ENCODE peak calls at places on chromosomes 12 and 14, in five cellular contexts. E is T-helper 2 cell, X is heart left ventricle, Q is foreskin melanocyte, H is mesendoderm. L is an unnamed sample.
A peak's percentile ranks its signal among the peaks of the same experiment; 100 is the strongest.

GRCh38 chr14:74324945-74325361 is 22.2 kb upstream of the ABCD4 start:
- DNase-seq in H (peak; percentile 82), Q (peak; percentile 11), E (no peak), X (no peak), L (peak; percentile 80)

GRCh38 chr12:131589966-131590365 is 120.9 kb upstream of the SFSWAP start:
- DNase-seq in X (no peak), E (no peak), Q (no peak), H (no peak), L (no peak)

GRCh38 chr14:102586420-102587119 is 5.9 kb upstream of the RCOR1 start:
- DNase-seq in E (no peak), X (no peak), Q (no peak), H (no peak), L (no peak)

GRCh38 chr14:63155511-63156189 is 48.6 kb upstream of the RHOJ start:
- DNase-seq in X (no peak), Q (no peak), H (no peak), E (no peak), L (peak; percentile 32)

GRCh38 chr12:31531908-31532307 is 59.0 kb downstream of the DENND5B start:
- DNase-seq in H (no peak), Q (no peak), X (no peak), E (no peak), L (no peak)

GRCh38 chr14:64508215-64508776 is 3.7 kb downstream of the ZBTB1 start:
- DNase-seq in E (no peak), Q (no peak), X (no peak), H (no peak), L (peak; percentile 70)

GRCh38 chr12:32789446-32789845 is 33.7 kb upstream of the YARS2 start:
- DNase-seq in H (no peak), Q (no peak), X (no peak), E (no peak), L (no peak)

GRCh38 chr12:96193725-96194571 is at the start of gene ELK3:
- DNase-seq in X (peak; percentile 81), H (peak; percentile 72), Q (peak; percentile 67), E (peak; percentile 30), L (peak; percentile 81)

GRCh38 chr12:46487567-46488131 is 115.1 kb upstream of the SLC38A2 start:
- DNase-seq in Q (no peak), H (no peak), E (no peak), X (no peak), L (peak; percentile 49)

GRCh38 chr12:117101953-117102833 is 3.0 kb upstream of the TESC start:
- DNase-seq in H (no peak), X (no peak), E (no peak), Q (no peak), L (no peak)

GRCh38 chr12:128079476-128079875 is 187.5 kb upstream of the TMEM132C start:
- DNase-seq in X (no peak), Q (no peak), H (no peak), E (no peak), L (no peak)

GRCh38 chr12:62436164-62436503 is 30.5 kb upstream of the MON2 start:
- DNase-seq in H (no peak), E (no peak), X (peak; percentile 5), Q (no peak), L (no peak)

GRCh38 chr12:509494-509893 is 49.8 kb downstream of the B4GALNT3 start:
- DNase-seq in H (peak; percentile 79), X (no peak), Q (no peak), E (no peak), L (no peak)

GRCh38 chr12:47302111-47302597 is 222.4 kb upstream of the AMIGO2 start:
- DNase-seq in Q (no peak), X (no peak), E (no peak), H (peak; percentile 76), L (peak; percentile 73)

GRCh38 chr12:12779529-12779928 is 5.9 kb upstream of the APOLD1 start:
- DNase-seq in X (no peak), E (no peak), H (no peak), Q (no peak), L (no peak)

GRCh38 chr12:49868952-49869815 is 26.3 kb upstream of the BCDIN3D start:
- DNase-seq in E (no peak), X (peak; percentile 93), H (peak; percentile 64), Q (no peak), L (peak; percentile 86)

GRCh38 chr14:67928375-67928774 is 108.8 kb downstream of the RAD51B start:
- DNase-seq in E (no peak), Q (no peak), X (no peak), H (no peak), L (no peak)

GRCh38 chr12:132330549-132330881 is 1.1 kb upstream of the GALNT9 start:
- DNase-seq in E (no peak), Q (no peak), H (no peak), X (no peak), L (no peak)

GRCh38 chr12:64931981-64932380 is 107.5 kb downstream of the TBC1D30 start:
- DNase-seq in H (peak; percentile 44), Q (no peak), E (no peak), X (no peak), L (no peak)

GRCh38 chr12:63899396-63899795 is 54.9 kb downstream of the SRGAP1 start:
- DNase-seq in X (no peak), H (no peak), E (no peak), Q (no peak), L (no peak)

GRCh38 chr12:89363582-89363981 is 11.3 kb upstream of the DUSP6 start:
- DNase-seq in H (no peak), Q (no peak), X (no peak), E (no peak), L (no peak)

GRCh38 chr12:25690996-25691864 is 138.1 kb upstream of the LMNTD1 start:
- DNase-seq in X (no peak), H (peak; percentile 20), Q (no peak), E (no peak), L (no peak)

GRCh38 chr14:29548948-29549370 is 378.7 kb downstream of the PRKD1 start:
- DNase-seq in X (no peak), E (no peak), Q (peak; percentile 52), H (peak; percentile 79), L (peak; percentile 77)

GRCh38 chr14:96761066-96761465 is 36.1 kb upstream of the VRK1 start:
- DNase-seq in H (no peak), Q (no peak), E (no peak), X (no peak), L (no peak)

GRCh38 chr14:75342762-75343599 is 64.4 kb downstream of the FOS start:
- DNase-seq in E (no peak), H (no peak), X (no peak), Q (no peak), L (no peak)

GRCh38 chr14:78202178-78202577 is 32.0 kb downstream of the NRXN3 start:
- DNase-seq in H (no peak), Q (no peak), E (no peak), X (no peak), L (no peak)

GRCh38 chr12:31034372-31034771 is 39.3 kb upstream of the DDX11 start:
- DNase-seq in H (no peak), Q (no peak), X (no peak), E (no peak), L (no peak)

GRCh38 chr12:17352164-17352563 is 737.8 kb downstream of the RERGL start:
- DNase-seq in Q (no peak), X (no peak), E (no peak), H (peak; percentile 36), L (no peak)

GRCh38 chr14:52068741-52069616 is at the start of gene NID2:
- DNase-seq in H (peak; percentile 91), X (peak; percentile 93), Q (peak; percentile 32), E (peak; percentile 32), L (no peak)

GRCh38 chr12:7354521-7354920 is 50.6 kb downstream of the ACSM4 start:
- DNase-seq in X (no peak), H (no peak), E (no peak), Q (no peak), L (no peak)

GRCh38 chr12:27965966-27966365 is 6.6 kb downstream of the PTHLH start:
- DNase-seq in H (no peak), E (no peak), Q (no peak), X (no peak), L (no peak)

GRCh38 chr14:74973905-74974363 is 18.5 kb upstream of the PGF start:
- DNase-seq in E (no peak), Q (no peak), X (no peak), H (no peak), L (no peak)